ENCODE peak calls at places on chromosome 14, in five cellular contexts. R is IMR-90, G is heart left ventricle, A is MM.1S, D is psoas muscle. F is an unnamed sample.

GRCh38 chr14:28756896-28757570 is 9.6 kb upstream of the FOXG1 start:
- DNase-seq in R (peak; percentile 54), G (no peak), A (no peak), D (no peak), F (no peak)

GRCh38 chr14:102590667-102591099 is 1.8 kb upstream of the RCOR1 start:
- DNase-seq in R (peak; percentile 23), G (peak; percentile 43), A (no peak), D (peak; percentile 47), F (no peak)

GRCh38 chr14:100866666-100867630 is 36.6 kb downstream of the RTL1 start:
- DNase-seq in R (no peak), G (peak; percentile 4), A (no peak), D (no peak), F (no peak)

GRCh38 chr14:55097894-55098560 is 31.0 kb upstream of the LGALS3 start:
- DNase-seq in R (no peak), G (no peak), A (peak; percentile 30), D (no peak), F (peak; percentile 39)

GRCh38 chr14:55673048-55673447 is 93.0 kb downstream of the KTN1 start:
- DNase-seq in R (no peak), G (no peak), A (no peak), D (no peak), F (no peak)

GRCh38 chr14:101367421-101368261 is 193.7 kb upstream of the DIO3 start:
- DNase-seq in R (no peak), G (no peak), A (no peak), D (no peak), F (no peak)

GRCh38 chr14:94051115-94051514 is 25.0 kb downstream of the OTUB2 start:
- DNase-seq in R (peak; percentile 42), G (peak; percentile 67), A (no peak), D (no peak), F (no peak)

GRCh38 chr14:76336876-76337275 is 39.1 kb upstream of the ESRRB start:
- DNase-seq in R (no peak), G (no peak), A (no peak), D (no peak), F (no peak)

GRCh38 chr14:68549966-68550705 is 242.7 kb downstream of the ZFP36L1 start:
- DNase-seq in R (no peak), G (no peak), A (no peak), D (no peak), F (no peak)

GRCh38 chr14:105485720-105486332 is 860 bp upstream of the CRIP1 start:
- DNase-seq in R (no peak), G (no peak), A (no peak), D (no peak), F (peak; percentile 57)

GRCh38 chr14:92676031-92676430 is 72.4 kb downstream of the LGMN start:
- DNase-seq in R (no peak), G (no peak), A (no peak), D (no peak), F (no peak)

GRCh38 chr14:35213869-35214387 is 78.3 kb upstream of the PSMA6 start:
- DNase-seq in R (peak; percentile 47), G (no peak), A (no peak), D (no peak), F (no peak)

DNA sequence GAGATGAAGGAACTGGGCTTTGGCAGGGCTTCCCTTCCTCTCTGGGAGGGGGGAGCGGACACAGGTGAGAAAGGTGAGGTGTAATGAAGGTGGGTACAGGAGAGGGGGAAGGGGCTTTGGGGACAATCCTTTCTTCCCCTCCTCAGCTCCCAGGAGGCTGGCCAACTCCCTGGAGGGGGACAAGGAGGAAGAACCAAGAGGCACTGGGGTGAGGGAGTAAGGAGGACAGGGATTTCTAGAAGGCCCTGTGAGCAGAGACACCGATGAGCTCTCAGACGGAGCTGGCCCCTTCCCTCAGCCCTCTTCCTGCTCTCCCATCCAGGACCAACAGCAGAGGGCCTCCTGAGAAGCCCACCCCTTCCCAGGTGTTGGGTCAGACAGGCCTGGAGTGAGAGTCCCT is 53.4 kb downstream of the PLEKHG3 start:
- DNase-seq in R (no peak), G (no peak), A (no peak), D (no peak), F (no peak)
- H3K4me1 ChIP-seq in R (peaks cover 40% of the 10 kb centered on the region), G (no peaks in the 10 kb centered on the region), A (no peaks in the 10 kb centered on the region), D (peaks cover 54% of the 10 kb centered on the region), F (peaks cover 59% of the 10 kb centered on the region)

GRCh38 chr14:96747006-96747405 is 50.2 kb upstream of the VRK1 start:
- DNase-seq in R (no peak), G (no peak), A (no peak), D (no peak), F (no peak)

GRCh38 chr14:96746101-96746500 is 51.1 kb upstream of the VRK1 start:
- DNase-seq in R (no peak), G (no peak), A (no peak), D (no peak), F (no peak)

GRCh38 chr14:96747608-96748007 is 49.6 kb upstream of the VRK1 start:
- DNase-seq in R (no peak), G (no peak), A (no peak), D (no peak), F (no peak)

GRCh38 chr14:96748371-96748770 is 48.8 kb upstream of the VRK1 start:
- DNase-seq in R (no peak), G (no peak), A (no peak), D (no peak), F (no peak)

DNA sequence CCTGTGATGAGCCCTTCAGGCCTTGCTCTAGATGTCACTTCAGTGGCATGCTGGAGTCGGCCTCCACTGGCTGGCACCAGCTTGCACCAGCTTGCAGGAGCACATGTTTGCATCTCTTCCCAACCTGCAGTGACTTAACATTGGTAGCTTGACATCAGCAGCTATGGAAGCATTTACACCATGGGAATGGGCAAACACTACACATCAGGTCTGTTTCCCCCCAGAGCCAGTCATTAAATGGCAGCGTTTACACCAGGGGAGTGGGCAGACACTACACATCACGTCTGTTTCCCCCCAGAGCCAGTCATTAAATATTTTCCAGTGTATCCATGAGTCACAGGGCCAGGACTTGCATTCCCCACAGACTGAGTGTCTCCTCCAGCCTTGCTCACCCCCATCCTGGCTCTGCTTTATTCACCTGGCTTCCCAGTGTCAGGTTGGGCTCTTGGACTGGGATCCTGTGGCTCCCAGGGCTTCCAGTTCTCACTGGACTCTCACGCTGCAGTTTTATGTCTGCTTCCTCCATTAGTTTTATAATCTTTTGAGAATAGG is 51.6 kb upstream of the VRK1 start:
- DNase-seq in R (no peak), G (no peak), A (no peak), D (no peak), F (no peak)
- H3K27me3 ChIP-seq in R (peaks cover 24% of the 10 kb centered on the region), G (peaks cover 77% of the 10 kb centered on the region), A (no peaks in the 10 kb centered on the region), D (peaks cover 62% of the 10 kb centered on the region), F (peaks cover 21% of the 10 kb centered on the region)

DNA sequence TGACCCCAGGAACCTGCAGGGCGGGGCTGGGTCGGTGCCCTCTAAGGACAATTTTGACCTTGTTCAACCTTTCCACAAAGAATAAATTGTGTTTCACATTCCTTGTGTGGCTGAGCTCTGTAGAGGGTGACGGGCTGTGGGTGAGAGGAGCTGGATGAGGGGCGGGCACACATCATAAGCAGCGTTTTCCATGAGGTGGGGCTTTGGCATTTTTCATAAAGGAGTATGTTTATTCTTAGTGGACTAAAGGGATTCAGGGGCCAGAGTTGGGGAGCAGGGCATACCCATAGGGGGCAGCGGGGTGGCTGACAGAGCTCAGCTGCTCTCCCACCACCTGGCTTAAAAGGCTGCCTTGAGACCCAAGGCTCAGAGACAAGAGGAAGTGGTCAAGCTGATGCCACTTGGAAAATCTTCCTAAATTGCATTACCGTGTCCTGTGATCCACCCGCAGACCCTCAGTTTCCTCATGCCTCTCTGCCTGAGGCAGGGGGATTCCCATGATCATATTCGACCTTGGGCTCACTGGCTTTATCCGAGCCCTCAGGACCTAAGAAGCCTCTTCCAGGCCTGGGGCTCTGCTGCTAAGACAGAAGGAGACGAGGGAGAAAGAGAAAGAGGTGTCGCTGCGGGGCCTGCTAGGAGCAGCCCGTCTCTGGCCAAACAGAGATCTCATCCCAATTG is 11.4 kb downstream of the MMP14 start:
- DNase-seq in R (peak; percentile 84), G (no peak), A (no peak), D (no peak), F (no peak)
- H3K4me3 ChIP-seq in R (no peak overlapping the region), G (peak overlapping the region; percentile 11), A (no peak overlapping the region), D (peak overlapping the region; percentile 18), F (no peak overlapping the region)

GRCh38 chr14:74950795-74951442 is 4.5 kb downstream of the PGF start:
- DNase-seq in R (peak; percentile 48), G (no peak), A (no peak), D (no peak), F (no peak)
- H3K4me1 ChIP-seq in R (peaks cover 13% of the 10 kb centered on the region), G (no peaks in the 10 kb centered on the region), A (no peaks in the 10 kb centered on the region), D (no peaks in the 10 kb centered on the region), F (peaks cover 8% of the 10 kb centered on the region)

GRCh38 chr14:99338313-99338712 is 66.3 kb upstream of the BCL11B start:
- DNase-seq in R (no peak), G (no peak), A (no peak), D (no peak), F (no peak)

GRCh38 chr14:99344051-99344450 is 72.1 kb upstream of the BCL11B start:
- DNase-seq in R (no peak), G (no peak), A (no peak), D (no peak), F (no peak)

GRCh38 chr14:99342204-99342603 is 70.2 kb upstream of the BCL11B start:
- DNase-seq in R (no peak), G (no peak), A (no peak), D (no peak), F (no peak)

GRCh38 chr14:99342906-99343305 is 70.9 kb upstream of the BCL11B start:
- DNase-seq in R (no peak), G (no peak), A (no peak), D (no peak), F (no peak)

DNA sequence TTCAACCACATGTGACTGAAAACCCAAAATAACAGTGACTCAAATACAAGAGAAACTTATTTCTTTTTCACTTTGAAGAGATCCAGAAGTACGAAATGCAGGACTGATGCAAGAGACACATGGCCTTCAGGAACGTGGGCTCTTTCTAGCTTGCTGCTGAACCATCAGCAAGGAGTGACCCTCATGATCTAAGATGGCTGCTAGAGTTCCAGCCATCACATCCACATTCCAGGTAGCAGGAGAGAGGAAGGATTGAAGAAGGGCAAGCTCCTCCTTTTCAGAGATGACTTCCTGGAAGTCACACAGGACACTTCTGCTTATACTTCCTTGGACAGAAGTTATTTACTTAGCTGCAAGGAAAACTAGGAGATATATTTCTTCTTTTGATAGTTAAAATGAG is 67.6 kb upstream of the BCL11B start:
- DNase-seq in R (no peak), G (no peak), A (no peak), D (no peak), F (no peak)
- H3K27me3 ChIP-seq in R (no peaks in the 10 kb centered on the region), G (peaks cover 7% of the 10 kb centered on the region), A (no peaks in the 10 kb centered on the region), D (peaks cover 5% of the 10 kb centered on the region), F (no peaks in the 10 kb centered on the region)

DNA sequence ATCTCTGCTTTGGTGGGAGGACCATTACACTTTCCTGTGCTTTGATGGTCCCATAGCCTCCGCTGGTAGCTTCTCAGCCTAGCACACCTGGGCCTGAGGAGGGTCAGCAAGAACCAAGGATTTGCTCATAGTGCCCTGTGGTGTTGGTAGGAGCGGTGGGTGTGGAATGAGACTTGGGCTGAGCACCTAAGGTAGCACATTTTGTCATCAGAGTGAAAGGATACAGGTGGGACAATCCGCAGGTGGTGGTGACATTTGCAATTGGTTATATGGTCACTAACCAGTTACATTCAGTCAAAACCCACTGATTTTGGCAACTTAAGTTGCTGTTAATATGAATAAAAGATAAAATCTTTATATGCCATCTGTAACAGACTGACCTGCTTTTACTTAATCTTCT is 46.7 kb downstream of the TTC6 start:
- DNase-seq in R (no peak), G (no peak), A (no peak), D (no peak), F (no peak)
- H3K4me3 ChIP-seq in R (no peak overlapping the region), G (no peak overlapping the region), A (no peak overlapping the region), D (no peak overlapping the region), F (no peak overlapping the region)